ENCODE peak calls at places on chromosomes 13 and 19, in four cellular contexts. H, B, G and M are unnamed samples.

GRCh38 chr13:45747071-45747470 is 45.0 kb downstream of the CBY2 start:
- DNase-seq in G (no peak), B (no peak), H (no peak), M (no peak)

GRCh38 chr19:424546-424945 is 15.6 kb upstream of the C2CD4C start:
- DNase-seq in H (no peak), B (no peak), G (no peak), M (no peak)

GRCh38 chr13:79491715-79492114 is 10.8 kb downstream of the NDFIP2 start:
- DNase-seq in B (no peak), G (no peak), H (no peak), M (no peak)

GRCh38 chr19:12727745-12728433 is 4.2 kb upstream of the TNPO2 start:
- DNase-seq in G (no peak), H (no peak), B (no peak), M (no peak)

GRCh38 chr19:13993554-13994308 is 12.4 kb downstream of the RFX1 start:
- DNase-seq in B (no peak), G (no peak), H (no peak), M (no peak)

GRCh38 chr19:30228113-30228725 is 144.0 kb upstream of the ZNF536 start:
- DNase-seq in G (no peak), B (no peak), H (no peak), M (no peak)

GRCh38 chr13:93151277-93151676 is 75.3 kb upstream of the GPC6 start:
- DNase-seq in G (no peak), H (peak; percentile 37), B (no peak), M (no peak)

GRCh38 chr13:41019027-41019487 is at the start of gene ELF1:
- DNase-seq in G (peak; percentile 50), H (peak; percentile 70), B (no peak), M (peak; percentile 47)

GRCh38 chr19:51101171-51101865 is 6.9 kb downstream of the CTU1 start:
- DNase-seq in G (no peak), H (no peak), B (no peak), M (no peak)

GRCh38 chr13:107545946-107546502 is 669.3 kb downstream of the LIG4 start:
- DNase-seq in G (no peak), H (no peak), B (no peak), M (no peak)

GRCh38 chr13:113046883-113047244 is 58.7 kb upstream of the F7 start:
- DNase-seq in H (no peak), G (no peak), B (no peak), M (no peak)